ENCODE peak calls at places on chromosome X, in nine cellular contexts. One of them, this sample, is unnamed.
A peak's percentile ranks its signal among the peaks of the same experiment; 100 is the strongest.

GRCh38 chrX:43707812-43708548 is 51.9 kb downstream of the MAOA start:
- DNase-seq in SK-MEL-5: no peak
- DNase-seq in cardiac muscle cell: no peak
- DNase-seq in CD8-positive, alpha-beta memory T cell: no peak
- DNase-seq in germinal center: no peak
- DNase-seq in Daoy: no peak
- DNase-seq in effector CD4-positive, alpha-beta T cell: no peak
- DNase-seq in stimulated activated CD4-positive, alpha-beta T cell treated with anti-CD3 and anti-CD28 coated beads, Interleukin-4, amount 100 ng/mL, for 4 hours: no peak
- DNase-seq in occipital lobe: no peak
- DNase-seq in this sample: no peak

GRCh38 chrX:36897690-36898089 is 110.5 kb upstream of the FAM47C start:
- DNase-seq in stimulated activated CD4-positive, alpha-beta T cell treated with anti-CD3 and anti-CD28 coated beads, Interleukin-4, amount 100 ng/mL, for 4 hours: no peak
- DNase-seq in SK-MEL-5: no peak
- DNase-seq in effector CD4-positive, alpha-beta T cell: no peak
- DNase-seq in Daoy: no peak
- DNase-seq in cardiac muscle cell: no peak
- DNase-seq in CD8-positive, alpha-beta memory T cell: no peak
- DNase-seq in germinal center: no peak
- DNase-seq in occipital lobe: no peak
- DNase-seq in this sample: no peak

GRCh38 chrX:149837167-149837566 is 43.8 kb upstream of the MAGEA8 start:
- DNase-seq in Daoy: no peak
- DNase-seq in cardiac muscle cell: no peak
- DNase-seq in SK-MEL-5: no peak
- DNase-seq in CD8-positive, alpha-beta memory T cell: no peak
- DNase-seq in stimulated activated CD4-positive, alpha-beta T cell treated with anti-CD3 and anti-CD28 coated beads, Interleukin-4, amount 100 ng/mL, for 4 hours: no peak
- DNase-seq in germinal center: no peak
- DNase-seq in effector CD4-positive, alpha-beta T cell: no peak
- DNase-seq in occipital lobe: no peak
- DNase-seq in this sample: no peak

GRCh38 chrX:119826399-119826959 is 26.3 kb downstream of the UPF3B start:
- DNase-seq in germinal center: no peak
- DNase-seq in effector CD4-positive, alpha-beta T cell: no peak
- DNase-seq in occipital lobe: no peak
- DNase-seq in Daoy: peak; percentile 8
- DNase-seq in cardiac muscle cell: no peak
- DNase-seq in CD8-positive, alpha-beta memory T cell: no peak
- DNase-seq in stimulated activated CD4-positive, alpha-beta T cell treated with anti-CD3 and anti-CD28 coated beads, Interleukin-4, amount 100 ng/mL, for 4 hours: no peak
- DNase-seq in SK-MEL-5: peak; percentile 4
- DNase-seq in this sample: no peak

GRCh38 chrX:53445977-53446376 is 11.8 kb upstream of the HSD17B10 start:
- DNase-seq in effector CD4-positive, alpha-beta T cell: no peak
- DNase-seq in Daoy: peak; percentile 17
- DNase-seq in CD8-positive, alpha-beta memory T cell: peak; percentile 9
- DNase-seq in cardiac muscle cell: peak; percentile 45
- DNase-seq in SK-MEL-5: peak; percentile 48
- DNase-seq in germinal center: no peak
- DNase-seq in stimulated activated CD4-positive, alpha-beta T cell treated with anti-CD3 and anti-CD28 coated beads, Interleukin-4, amount 100 ng/mL, for 4 hours: peak; percentile 31
- DNase-seq in occipital lobe: no peak
- DNase-seq in this sample: peak; percentile 10

GRCh38 chrX:19332983-19333382 is 10.7 kb upstream of the PDHA1 start:
- DNase-seq in CD8-positive, alpha-beta memory T cell: no peak
- DNase-seq in germinal center: no peak
- DNase-seq in stimulated activated CD4-positive, alpha-beta T cell treated with anti-CD3 and anti-CD28 coated beads, Interleukin-4, amount 100 ng/mL, for 4 hours: no peak
- DNase-seq in effector CD4-positive, alpha-beta T cell: no peak
- DNase-seq in occipital lobe: peak; percentile 5
- DNase-seq in SK-MEL-5: no peak
- DNase-seq in cardiac muscle cell: no peak
- DNase-seq in Daoy: peak; percentile 7
- DNase-seq in this sample: peak; percentile 48

GRCh38 chrX:13418126-13419091 is 98.6 kb upstream of the ATXN3L start:
- DNase-seq in stimulated activated CD4-positive, alpha-beta T cell treated with anti-CD3 and anti-CD28 coated beads, Interleukin-4, amount 100 ng/mL, for 4 hours: no peak
- DNase-seq in cardiac muscle cell: no peak
- DNase-seq in effector CD4-positive, alpha-beta T cell: no peak
- DNase-seq in germinal center: no peak
- DNase-seq in SK-MEL-5: no peak
- DNase-seq in occipital lobe: no peak
- DNase-seq in Daoy: no peak
- DNase-seq in CD8-positive, alpha-beta memory T cell: no peak
- DNase-seq in this sample: no peak

GRCh38 chrX:150150081-150150779 is 211.9 kb upstream of the EOLA2 start:
- DNase-seq in CD8-positive, alpha-beta memory T cell: no peak
- DNase-seq in stimulated activated CD4-positive, alpha-beta T cell treated with anti-CD3 and anti-CD28 coated beads, Interleukin-4, amount 100 ng/mL, for 4 hours: no peak
- DNase-seq in SK-MEL-5: no peak
- DNase-seq in Daoy: no peak
- DNase-seq in cardiac muscle cell: no peak
- DNase-seq in effector CD4-positive, alpha-beta T cell: no peak
- DNase-seq in germinal center: no peak
- DNase-seq in occipital lobe: no peak
- DNase-seq in this sample: peak; percentile 21

GRCh38 chrX:15751160-15751819 is 13.2 kb downstream of the CA5B start:
- DNase-seq in germinal center: no peak
- DNase-seq in cardiac muscle cell: no peak
- DNase-seq in SK-MEL-5: no peak
- DNase-seq in stimulated activated CD4-positive, alpha-beta T cell treated with anti-CD3 and anti-CD28 coated beads, Interleukin-4, amount 100 ng/mL, for 4 hours: no peak
- DNase-seq in Daoy: peak; percentile 40
- DNase-seq in effector CD4-positive, alpha-beta T cell: peak; percentile 37
- DNase-seq in CD8-positive, alpha-beta memory T cell: no peak
- DNase-seq in occipital lobe: no peak
- DNase-seq in this sample: no peak

GRCh38 chrX:11407331-11408110 is 114.3 kb downstream of the AMELX start:
- DNase-seq in cardiac muscle cell: no peak
- DNase-seq in Daoy: no peak
- DNase-seq in SK-MEL-5: no peak
- DNase-seq in CD8-positive, alpha-beta memory T cell: no peak
- DNase-seq in occipital lobe: no peak
- DNase-seq in effector CD4-positive, alpha-beta T cell: no peak
- DNase-seq in germinal center: no peak
- DNase-seq in stimulated activated CD4-positive, alpha-beta T cell treated with anti-CD3 and anti-CD28 coated beads, Interleukin-4, amount 100 ng/mL, for 4 hours: no peak
- DNase-seq in this sample: no peak

GRCh38 chrX:39953879-39954278 is 143.9 kb downstream of the BCOR start:
- DNase-seq in germinal center: no peak
- DNase-seq in stimulated activated CD4-positive, alpha-beta T cell treated with anti-CD3 and anti-CD28 coated beads, Interleukin-4, amount 100 ng/mL, for 4 hours: no peak
- DNase-seq in occipital lobe: no peak
- DNase-seq in CD8-positive, alpha-beta memory T cell: no peak
- DNase-seq in Daoy: peak; percentile 89
- DNase-seq in cardiac muscle cell: peak; percentile 41
- DNase-seq in effector CD4-positive, alpha-beta T cell: no peak
- DNase-seq in SK-MEL-5: no peak
- DNase-seq in this sample: no peak

GRCh38 chrX:17859609-17860178 is 1.4 kb downstream of the RAI2 start:
- DNase-seq in effector CD4-positive, alpha-beta T cell: no peak
- DNase-seq in cardiac muscle cell: no peak
- DNase-seq in stimulated activated CD4-positive, alpha-beta T cell treated with anti-CD3 and anti-CD28 coated beads, Interleukin-4, amount 100 ng/mL, for 4 hours: no peak
- DNase-seq in germinal center: no peak
- DNase-seq in occipital lobe: no peak
- DNase-seq in SK-MEL-5: no peak
- DNase-seq in Daoy: no peak
- DNase-seq in CD8-positive, alpha-beta memory T cell: no peak
- DNase-seq in this sample: no peak

GRCh38 chrX:56764153-56764974 is 35.3 kb downstream of the NBDY start:
- DNase-seq in Daoy: peak; percentile 19
- DNase-seq in cardiac muscle cell: peak; percentile 41
- DNase-seq in occipital lobe: no peak
- DNase-seq in effector CD4-positive, alpha-beta T cell: peak; percentile 81
- DNase-seq in stimulated activated CD4-positive, alpha-beta T cell treated with anti-CD3 and anti-CD28 coated beads, Interleukin-4, amount 100 ng/mL, for 4 hours: peak; percentile 27
- DNase-seq in SK-MEL-5: peak; percentile 71
- DNase-seq in germinal center: peak; percentile 61
- DNase-seq in CD8-positive, alpha-beta memory T cell: peak; percentile 47
- DNase-seq in this sample: peak; percentile 89

GRCh38 chrX:48695925-48696300 is 621 bp upstream of the SUV39H1 start:
- DNase-seq in SK-MEL-5: no peak
- DNase-seq in cardiac muscle cell: no peak
- DNase-seq in Daoy: no peak
- DNase-seq in germinal center: peak; percentile 7
- DNase-seq in occipital lobe: no peak
- DNase-seq in effector CD4-positive, alpha-beta T cell: no peak
- DNase-seq in CD8-positive, alpha-beta memory T cell: no peak
- DNase-seq in stimulated activated CD4-positive, alpha-beta T cell treated with anti-CD3 and anti-CD28 coated beads, Interleukin-4, amount 100 ng/mL, for 4 hours: no peak
- DNase-seq in this sample: no peak

GRCh38 chrX:39726810-39727209 is 370.9 kb downstream of the BCOR start:
- DNase-seq in occipital lobe: no peak
- DNase-seq in germinal center: no peak
- DNase-seq in stimulated activated CD4-positive, alpha-beta T cell treated with anti-CD3 and anti-CD28 coated beads, Interleukin-4, amount 100 ng/mL, for 4 hours: no peak
- DNase-seq in SK-MEL-5: no peak
- DNase-seq in effector CD4-positive, alpha-beta T cell: no peak
- DNase-seq in CD8-positive, alpha-beta memory T cell: no peak
- DNase-seq in cardiac muscle cell: no peak
- DNase-seq in Daoy: peak; percentile 58
- DNase-seq in this sample: no peak

GRCh38 chrX:132614297-132614696 is 125.5 kb upstream of the MBNL3 start:
- DNase-seq in cardiac muscle cell: peak; percentile 42
- DNase-seq in stimulated activated CD4-positive, alpha-beta T cell treated with anti-CD3 and anti-CD28 coated beads, Interleukin-4, amount 100 ng/mL, for 4 hours: no peak
- DNase-seq in effector CD4-positive, alpha-beta T cell: no peak
- DNase-seq in occipital lobe: no peak
- DNase-seq in SK-MEL-5: peak; percentile 34
- DNase-seq in CD8-positive, alpha-beta memory T cell: no peak
- DNase-seq in germinal center: no peak
- DNase-seq in Daoy: peak; percentile 6
- DNase-seq in this sample: peak; percentile 7

GRCh38 chrX:150406559-150406958 is 43.4 kb downstream of the MAMLD1 start:
- DNase-seq in CD8-positive, alpha-beta memory T cell: no peak
- DNase-seq in effector CD4-positive, alpha-beta T cell: no peak
- DNase-seq in occipital lobe: no peak
- DNase-seq in stimulated activated CD4-positive, alpha-beta T cell treated with anti-CD3 and anti-CD28 coated beads, Interleukin-4, amount 100 ng/mL, for 4 hours: no peak
- DNase-seq in cardiac muscle cell: no peak
- DNase-seq in SK-MEL-5: no peak
- DNase-seq in Daoy: peak; percentile 5
- DNase-seq in germinal center: no peak
- DNase-seq in this sample: no peak

GRCh38 chrX:110087485-110088356 is 84.8 kb downstream of the TMEM164 start:
- DNase-seq in Daoy: peak; percentile 90
- DNase-seq in SK-MEL-5: peak; percentile 23
- DNase-seq in germinal center: no peak
- DNase-seq in occipital lobe: no peak
- DNase-seq in CD8-positive, alpha-beta memory T cell: no peak
- DNase-seq in stimulated activated CD4-positive, alpha-beta T cell treated with anti-CD3 and anti-CD28 coated beads, Interleukin-4, amount 100 ng/mL, for 4 hours: no peak
- DNase-seq in cardiac muscle cell: no peak
- DNase-seq in effector CD4-positive, alpha-beta T cell: no peak
- DNase-seq in this sample: no peak